ENCODE peak calls at places on chromosome 20, in ten cellular contexts. One of them, this sample, is unnamed.

GRCh38 chr20:20713244-20713765 is 861 bp upstream of the RALGAPA2 start:
- DNase-seq in AG04449: no peak
- DNase-seq in GM12865: no peak
- DNase-seq in H1: no peak
- DNase-seq in pancreas: no peak
- DNase-seq in mucosa of descending colon: peak
- DNase-seq in K562: peak
- DNase-seq in foreskin fibroblast: no peak
- DNase-seq in HL-60: no peak
- DNase-seq in AG04450: no peak
- DNase-seq in this sample: no peak

GRCh38 chr20:64233725-64234124 is 21.8 kb upstream of the PCMTD2 start:
- DNase-seq in AG04450: no peak
- DNase-seq in foreskin fibroblast: no peak
- DNase-seq in pancreas: peak
- DNase-seq in H1: no peak
- DNase-seq in AG04449: no peak
- DNase-seq in HL-60: no peak
- DNase-seq in mucosa of descending colon: peak
- DNase-seq in K562: no peak
- DNase-seq in GM12865: no peak
- DNase-seq in this sample: no peak

GRCh38 chr20:51060301-51060700 is 37.4 kb upstream of the KCNG1 start:
- DNase-seq in HL-60: no peak
- DNase-seq in GM12865: no peak
- DNase-seq in H1: no peak
- DNase-seq in AG04449: no peak
- DNase-seq in foreskin fibroblast: no peak
- DNase-seq in K562: no peak
- DNase-seq in AG04450: no peak
- DNase-seq in mucosa of descending colon: no peak
- DNase-seq in pancreas: no peak
- DNase-seq in this sample: no peak

GRCh38 chr20:62896526-62896925 is 29.8 kb downstream of the DIDO1 start:
- DNase-seq in K562: no peak
- DNase-seq in AG04449: no peak
- DNase-seq in HL-60: no peak
- DNase-seq in mucosa of descending colon: no peak
- DNase-seq in H1: no peak
- DNase-seq in GM12865: no peak
- DNase-seq in pancreas: no peak
- DNase-seq in AG04450: no peak
- DNase-seq in foreskin fibroblast: no peak
- DNase-seq in this sample: no peak

GRCh38 chr20:63188641-63189321 is 27.1 kb downstream of the YTHDF1 start:
- DNase-seq in pancreas: peak
- DNase-seq in K562: no peak
- DNase-seq in AG04450: no peak
- DNase-seq in GM12865: no peak
- DNase-seq in foreskin fibroblast: no peak
- DNase-seq in mucosa of descending colon: peak
- DNase-seq in H1: no peak
- DNase-seq in AG04449: no peak
- DNase-seq in HL-60: no peak
- DNase-seq in this sample: no peak

GRCh38 chr20:31684153-31685003 is 38.3 kb downstream of the BCL2L1 start:
- DNase-seq in AG04450: no peak
- DNase-seq in H1: no peak
- DNase-seq in GM12865: peak
- DNase-seq in mucosa of descending colon: no peak
- DNase-seq in AG04449: no peak
- DNase-seq in pancreas: no peak
- DNase-seq in K562: no peak
- DNase-seq in HL-60: peak
- DNase-seq in foreskin fibroblast: no peak
- DNase-seq in this sample: no peak

GRCh38 chr20:44856847-44857448 is 28.6 kb upstream of the YWHAB start:
- DNase-seq in K562: peak
- DNase-seq in mucosa of descending colon: no peak
- DNase-seq in HL-60: peak
- DNase-seq in pancreas: no peak
- DNase-seq in AG04450: no peak
- DNase-seq in foreskin fibroblast: no peak
- DNase-seq in H1: peak
- DNase-seq in AG04449: no peak
- DNase-seq in GM12865: peak
- DNase-seq in this sample: no peak

GRCh38 chr20:3309226-3309625 is 70.2 kb upstream of the SLC4A11 start:
- DNase-seq in AG04449: no peak
- DNase-seq in H1: no peak
- DNase-seq in HL-60: no peak
- DNase-seq in AG04450: no peak
- DNase-seq in GM12865: no peak
- DNase-seq in foreskin fibroblast: no peak
- DNase-seq in K562: no peak
- DNase-seq in pancreas: no peak
- DNase-seq in mucosa of descending colon: no peak
- DNase-seq in this sample: no peak

GRCh38 chr20:20547221-20547875 is 165.1 kb downstream of the RALGAPA2 start:
- DNase-seq in foreskin fibroblast: peak
- DNase-seq in K562: no peak
- DNase-seq in HL-60: no peak
- DNase-seq in mucosa of descending colon: no peak
- DNase-seq in pancreas: no peak
- DNase-seq in AG04450: peak
- DNase-seq in GM12865: peak
- DNase-seq in AG04449: peak
- DNase-seq in H1: no peak
- DNase-seq in this sample: no peak

GRCh38 chr20:47216819-47217410 is 139.6 kb downstream of the ZMYND8 start:
- DNase-seq in foreskin fibroblast: no peak
- DNase-seq in H1: no peak
- DNase-seq in K562: no peak
- DNase-seq in AG04449: no peak
- DNase-seq in HL-60: no peak
- DNase-seq in AG04450: no peak
- DNase-seq in GM12865: no peak
- DNase-seq in pancreas: no peak
- DNase-seq in mucosa of descending colon: no peak
- DNase-seq in this sample: no peak
- H3K4me3 ChIP-seq in foreskin fibroblast: no peak
- H3K4me3 ChIP-seq in H1: no peak
- H3K4me3 ChIP-seq in K562: no peak
- H3K4me3 ChIP-seq in AG04449: no peak
- H3K4me3 ChIP-seq in HL-60: no peak
- H3K4me3 ChIP-seq in AG04450: no peak
- H3K4me3 ChIP-seq in GM12865: no peak
- H3K4me3 ChIP-seq in pancreas: no peak
- H3K4me3 ChIP-seq in mucosa of descending colon: no peak
- H3K4me3 ChIP-seq in this sample: no peak

GRCh38 chr20:23143098-23143497 is 57.0 kb upstream of the CD93 start:
- DNase-seq in K562: peak
- DNase-seq in AG04450: no peak
- DNase-seq in HL-60: peak
- DNase-seq in foreskin fibroblast: peak
- DNase-seq in pancreas: no peak
- DNase-seq in mucosa of descending colon: no peak
- DNase-seq in H1: no peak
- DNase-seq in AG04449: no peak
- DNase-seq in GM12865: peak
- DNase-seq in this sample: peak
- TF ChIP-seq CTCF in K562: no peak
- TF ChIP-seq CTCF in AG04450: no peak
- TF ChIP-seq CTCF in HL-60: no peak
- TF ChIP-seq CTCF in foreskin fibroblast: no peak
- TF ChIP-seq CTCF in pancreas: no peak
- TF ChIP-seq CTCF in mucosa of descending colon: no peak
- TF ChIP-seq CTCF in H1: no peak
- TF ChIP-seq CTCF in AG04449: no peak
- TF ChIP-seq CTCF in GM12865: no peak
- TF ChIP-seq CTCF in this sample: no peak

GRCh38 chr20:309306-309840 is 12.0 kb downstream of the ZCCHC3 start:
- DNase-seq in K562: no peak
- DNase-seq in HL-60: no peak
- DNase-seq in pancreas: no peak
- DNase-seq in AG04449: no peak
- DNase-seq in AG04450: no peak
- DNase-seq in H1: no peak
- DNase-seq in foreskin fibroblast: peak
- DNase-seq in mucosa of descending colon: no peak
- DNase-seq in GM12865: no peak
- DNase-seq in this sample: no peak
- H3K4me3 ChIP-seq in K562: no peak
- H3K4me3 ChIP-seq in HL-60: no peak
- H3K4me3 ChIP-seq in pancreas: peak
- H3K4me3 ChIP-seq in AG04449: peak
- H3K4me3 ChIP-seq in AG04450: peak
- H3K4me3 ChIP-seq in H1: peak
- H3K4me3 ChIP-seq in foreskin fibroblast: peak
- H3K4me3 ChIP-seq in mucosa of descending colon: no peak
- H3K4me3 ChIP-seq in GM12865: no peak
- H3K4me3 ChIP-seq in this sample: peak

GRCh38 chr20:10179574-10180298 is 38.9 kb upstream of the SNAP25 start:
- DNase-seq in foreskin fibroblast: no peak
- DNase-seq in mucosa of descending colon: no peak
- DNase-seq in HL-60: no peak
- DNase-seq in GM12865: no peak
- DNase-seq in H1: peak
- DNase-seq in K562: no peak
- DNase-seq in pancreas: no peak
- DNase-seq in AG04449: no peak
- DNase-seq in AG04450: no peak
- DNase-seq in this sample: no peak
- TF ChIP-seq CTCF in foreskin fibroblast: peak
- TF ChIP-seq CTCF in mucosa of descending colon: no peak
- TF ChIP-seq CTCF in HL-60: no peak
- TF ChIP-seq CTCF in GM12865: peak
- TF ChIP-seq CTCF in H1: peak
- TF ChIP-seq CTCF in K562: peak
- TF ChIP-seq CTCF in pancreas: no peak
- TF ChIP-seq CTCF in AG04449: peak
- TF ChIP-seq CTCF in AG04450: peak
- TF ChIP-seq CTCF in this sample: peak

GRCh38 chr20:49284818-49285217 is 7.0 kb upstream of the ZNFX1 start:
- DNase-seq in AG04449: no peak
- DNase-seq in H1: no peak
- DNase-seq in K562: no peak
- DNase-seq in AG04450: no peak
- DNase-seq in pancreas: no peak
- DNase-seq in GM12865: peak
- DNase-seq in foreskin fibroblast: no peak
- DNase-seq in mucosa of descending colon: no peak
- DNase-seq in HL-60: no peak
- DNase-seq in this sample: no peak
- H3K4me3 ChIP-seq in AG04449: no peak
- H3K4me3 ChIP-seq in H1: peak
- H3K4me3 ChIP-seq in K562: peak
- H3K4me3 ChIP-seq in AG04450: no peak
- H3K4me3 ChIP-seq in pancreas: no peak
- H3K4me3 ChIP-seq in GM12865: peak
- H3K4me3 ChIP-seq in foreskin fibroblast: no peak
- H3K4me3 ChIP-seq in mucosa of descending colon: no peak
- H3K4me3 ChIP-seq in HL-60: no peak
- H3K4me3 ChIP-seq in this sample: peak

This sample was measured in retinal pigment epithelial cell.